ENCODE peak calls at places on chromosomes 4 and X, in four cellular contexts. One of them, this sample, is unnamed.

GRCh38 chr4:24734511-24734910 is 60.9 kb upstream of the SOD3 start:
- DNase-seq in sigmoid colon: no peak
- DNase-seq in substantia nigra: no peak
- DNase-seq in AG09309: no peak
- DNase-seq in this sample: no peak

GRCh38 chrX:43702660-43703059 is 46.6 kb downstream of the MAOA start:
- DNase-seq in sigmoid colon: no peak
- DNase-seq in substantia nigra: no peak
- DNase-seq in AG09309: no peak
- DNase-seq in this sample: no peak

GRCh38 chr4:37904824-37905223 is 13.9 kb downstream of the TBC1D1 start:
- DNase-seq in sigmoid colon: no peak
- DNase-seq in substantia nigra: no peak
- DNase-seq in AG09309: no peak
- DNase-seq in this sample: no peak

GRCh38 chr4:81743731-81744465 is 272.2 kb upstream of the RASGEF1B start:
- DNase-seq in sigmoid colon: no peak
- DNase-seq in substantia nigra: no peak
- DNase-seq in AG09309: no peak
- DNase-seq in this sample: no peak

GRCh38 chrX:48541140-48541814 is 1.8 kb downstream of the TBC1D25 start:
- DNase-seq in sigmoid colon: peak; percentile 46
- DNase-seq in substantia nigra: no peak
- DNase-seq in AG09309: no peak
- DNase-seq in this sample: no peak

GRCh38 chrX:46704767-46705386 is 54.0 kb downstream of the SLC9A7 start:
- DNase-seq in sigmoid colon: no peak
- DNase-seq in substantia nigra: no peak
- DNase-seq in AG09309: no peak
- DNase-seq in this sample: no peak

GRCh38 chr4:153131478-153132069 is 72.7 kb upstream of the TRIM2 start:
- DNase-seq in sigmoid colon: no peak
- DNase-seq in substantia nigra: peak; percentile 40
- DNase-seq in AG09309: no peak
- DNase-seq in this sample: peak; percentile 92

GRCh38 chr4:25550376-25551030 is 105.1 kb upstream of the SLC34A2 start:
- DNase-seq in sigmoid colon: no peak
- DNase-seq in substantia nigra: no peak
- DNase-seq in AG09309: no peak
- DNase-seq in this sample: no peak

GRCh38 chr4:86441175-86441960 is 81.5 kb upstream of the MAPK10 start:
- DNase-seq in sigmoid colon: no peak
- DNase-seq in substantia nigra: no peak
- DNase-seq in AG09309: no peak
- DNase-seq in this sample: no peak

This sample was measured in posterior cingulate gyrus.